ENCODE peak calls at places on chromosomes 7 and 10, in four cellular contexts. One of them, this sample, is unnamed.

GRCh38 chr7:121562274-121562673 is 166.2 kb upstream of the FAM3C start:
- DNase-seq in GM23338: peak; percentile 25
- DNase-seq in brain microvascular endothelial cell: peak; percentile 40
- DNase-seq in Peyer's patch: no peak
- DNase-seq in this sample: no peak

GRCh38 chr7:157707983-157708720 is 371.3 kb downstream of the DNAJB6 start:
- DNase-seq in GM23338: no peak
- DNase-seq in brain microvascular endothelial cell: no peak
- DNase-seq in Peyer's patch: no peak
- DNase-seq in this sample: no peak

GRCh38 chr7:158048569-158048968 is 539.1 kb downstream of the PTPRN2 start:
- DNase-seq in GM23338: no peak
- DNase-seq in brain microvascular endothelial cell: no peak
- DNase-seq in Peyer's patch: no peak
- DNase-seq in this sample: no peak

GRCh38 chr10:131706952-131707351 is 193.9 kb upstream of the PPP2R2D start:
- DNase-seq in GM23338: no peak
- DNase-seq in brain microvascular endothelial cell: no peak
- DNase-seq in Peyer's patch: no peak
- DNase-seq in this sample: no peak

GRCh38 chr7:115851291-115851690 is 179.3 kb downstream of the TFEC start:
- DNase-seq in GM23338: peak; percentile 81
- DNase-seq in brain microvascular endothelial cell: peak; percentile 28
- DNase-seq in Peyer's patch: no peak
- DNase-seq in this sample: peak; percentile 30

GRCh38 chr7:5143935-5144903 is 45.8 kb upstream of the WIPI2 start:
- DNase-seq in GM23338: peak; percentile 41
- DNase-seq in brain microvascular endothelial cell: peak; percentile 3
- DNase-seq in Peyer's patch: peak; percentile 63
- DNase-seq in this sample: no peak

GRCh38 chr10:61835069-61835908 is 66.2 kb upstream of the ARID5B start:
- DNase-seq in GM23338: peak; percentile 75
- DNase-seq in brain microvascular endothelial cell: peak; percentile 61
- DNase-seq in Peyer's patch: no peak
- DNase-seq in this sample: peak; percentile 38

GRCh38 chr7:55200441-55200840 is 164.7 kb upstream of the LANCL2 start:
- DNase-seq in GM23338: no peak
- DNase-seq in brain microvascular endothelial cell: no peak
- DNase-seq in Peyer's patch: no peak
- DNase-seq in this sample: no peak

GRCh38 chr10:49071221-49071761 is 44.0 kb downstream of the VSTM4 start:
- DNase-seq in GM23338: no peak
- DNase-seq in brain microvascular endothelial cell: no peak
- DNase-seq in Peyer's patch: no peak
- DNase-seq in this sample: no peak

GRCh38 chr7:146090023-146090645 is 26.5 kb upstream of the CNTNAP2 start:
- DNase-seq in GM23338: peak; percentile 56
- DNase-seq in brain microvascular endothelial cell: no peak
- DNase-seq in Peyer's patch: no peak
- DNase-seq in this sample: no peak

GRCh38 chr10:31923389-31923788 is 5.2 kb downstream of the ARHGAP12 start:
- DNase-seq in GM23338: no peak
- DNase-seq in brain microvascular endothelial cell: no peak
- DNase-seq in Peyer's patch: no peak
- DNase-seq in this sample: no peak

GRCh38 chr10:90288403-90288933 is 569.4 kb downstream of the HTR7 start:
- DNase-seq in GM23338: peak; percentile 40
- DNase-seq in brain microvascular endothelial cell: peak; percentile 56
- DNase-seq in Peyer's patch: no peak
- DNase-seq in this sample: peak; percentile 30

GRCh38 chr10:128326251-128326650 is 200.0 kb upstream of the MKI67 start:
- DNase-seq in GM23338: no peak
- DNase-seq in brain microvascular endothelial cell: no peak
- DNase-seq in Peyer's patch: no peak
- DNase-seq in this sample: no peak

GRCh38 chr7:80379034-80379433 is 132.8 kb downstream of the GNAT3 start:
- DNase-seq in GM23338: no peak
- DNase-seq in brain microvascular endothelial cell: no peak
- DNase-seq in Peyer's patch: no peak
- DNase-seq in this sample: no peak

GRCh38 chr7:108211382-108212201 is 81.4 kb upstream of the LAMB4 start:
- DNase-seq in GM23338: peak; percentile 32
- DNase-seq in brain microvascular endothelial cell: peak; percentile 48
- DNase-seq in Peyer's patch: no peak
- DNase-seq in this sample: no peak

GRCh38 chr10:128440513-128441160 is 314.4 kb upstream of the MKI67 start:
- DNase-seq in GM23338: peak; percentile 61
- DNase-seq in brain microvascular endothelial cell: no peak
- DNase-seq in Peyer's patch: no peak
- DNase-seq in this sample: no peak

GRCh38 chr7:2017483-2017891 is 215.3 kb downstream of the MAD1L1 start:
- DNase-seq in GM23338: no peak
- DNase-seq in brain microvascular endothelial cell: no peak
- DNase-seq in Peyer's patch: no peak
- DNase-seq in this sample: no peak

GRCh38 chr10:68981074-68981473 is 7.5 kb upstream of the KIFBP start:
- DNase-seq in GM23338: peak; percentile 44
- DNase-seq in brain microvascular endothelial cell: no peak
- DNase-seq in Peyer's patch: no peak
- DNase-seq in this sample: no peak

GRCh38 chr7:128217030-128217805 is 23.9 kb upstream of the LEP start:
- DNase-seq in GM23338: peak; percentile 61
- DNase-seq in brain microvascular endothelial cell: peak; percentile 81
- DNase-seq in Peyer's patch: no peak
- DNase-seq in this sample: no peak

GRCh38 chr10:3935141-3935540 is 150.1 kb upstream of the KLF6 start:
- DNase-seq in GM23338: no peak
- DNase-seq in brain microvascular endothelial cell: peak; percentile 92
- DNase-seq in Peyer's patch: peak; percentile 34
- DNase-seq in this sample: peak; percentile 34
- H3K4me3 ChIP-seq in GM23338: no peak overlapping the region
- H3K4me3 ChIP-seq in brain microvascular endothelial cell: peak overlapping the region; percentile 36
- H3K4me3 ChIP-seq in Peyer's patch: peak overlapping the region; percentile 3
- H3K4me3 ChIP-seq in this sample: peak overlapping the region; percentile 33

GRCh38 chr10:7971949-7972348 is 82.5 kb upstream of the GATA3 start:
- DNase-seq in GM23338: no peak
- DNase-seq in brain microvascular endothelial cell: no peak
- DNase-seq in Peyer's patch: no peak
- DNase-seq in this sample: no peak

GRCh38 chr10:7972367-7972766 is 82.1 kb upstream of the GATA3 start:
- DNase-seq in GM23338: no peak
- DNase-seq in brain microvascular endothelial cell: no peak
- DNase-seq in Peyer's patch: no peak
- DNase-seq in this sample: no peak

GRCh38 chr10:7967035-7967434 is 87.5 kb upstream of the GATA3 start:
- DNase-seq in GM23338: no peak
- DNase-seq in brain microvascular endothelial cell: no peak
- DNase-seq in Peyer's patch: no peak
- DNase-seq in this sample: no peak

GRCh38 chr10:7968510-7968909 is 86.0 kb upstream of the GATA3 start:
- DNase-seq in GM23338: no peak
- DNase-seq in brain microvascular endothelial cell: no peak
- DNase-seq in Peyer's patch: no peak
- DNase-seq in this sample: no peak

GRCh38 chr10:7969623-7970022 is 84.9 kb upstream of the GATA3 start:
- DNase-seq in GM23338: no peak
- DNase-seq in brain microvascular endothelial cell: no peak
- DNase-seq in Peyer's patch: no peak
- DNase-seq in this sample: no peak
- H3K27ac ChIP-seq in GM23338: no peak overlapping the region
- H3K27ac ChIP-seq in brain microvascular endothelial cell: no peak overlapping the region
- H3K27ac ChIP-seq in Peyer's patch: no peak overlapping the region
- H3K27ac ChIP-seq in this sample: no peak overlapping the region

GRCh38 chr7:76281706-76282343 is 20.6 kb upstream of the HSPB1 start:
- DNase-seq in GM23338: peak; percentile 72
- DNase-seq in brain microvascular endothelial cell: no peak
- DNase-seq in Peyer's patch: no peak
- DNase-seq in this sample: no peak
- H3K4me3 ChIP-seq in GM23338: peak overlapping the region; percentile 76
- H3K4me3 ChIP-seq in brain microvascular endothelial cell: peak overlapping the region; percentile 17
- H3K4me3 ChIP-seq in Peyer's patch: no peak overlapping the region
- H3K4me3 ChIP-seq in this sample: peak overlapping the region; percentile 53

GRCh38 chr10:124650820-124651401 is 93.3 kb downstream of the FAM53B start:
- DNase-seq in GM23338: peak; percentile 47
- DNase-seq in brain microvascular endothelial cell: no peak
- DNase-seq in Peyer's patch: peak; percentile 73
- DNase-seq in this sample: no peak

GRCh38 chr10:124652701-124653100 is 91.5 kb downstream of the FAM53B start:
- DNase-seq in GM23338: no peak
- DNase-seq in brain microvascular endothelial cell: no peak
- DNase-seq in Peyer's patch: no peak
- DNase-seq in this sample: no peak

GRCh38 chr10:124652200-124652599 is 92.0 kb downstream of the FAM53B start:
- DNase-seq in GM23338: no peak
- DNase-seq in brain microvascular endothelial cell: no peak
- DNase-seq in Peyer's patch: no peak
- DNase-seq in this sample: no peak

GRCh38 chr10:124650263-124650662 is 93.9 kb downstream of the FAM53B start:
- DNase-seq in GM23338: no peak
- DNase-seq in brain microvascular endothelial cell: no peak
- DNase-seq in Peyer's patch: no peak
- DNase-seq in this sample: no peak

DNA sequence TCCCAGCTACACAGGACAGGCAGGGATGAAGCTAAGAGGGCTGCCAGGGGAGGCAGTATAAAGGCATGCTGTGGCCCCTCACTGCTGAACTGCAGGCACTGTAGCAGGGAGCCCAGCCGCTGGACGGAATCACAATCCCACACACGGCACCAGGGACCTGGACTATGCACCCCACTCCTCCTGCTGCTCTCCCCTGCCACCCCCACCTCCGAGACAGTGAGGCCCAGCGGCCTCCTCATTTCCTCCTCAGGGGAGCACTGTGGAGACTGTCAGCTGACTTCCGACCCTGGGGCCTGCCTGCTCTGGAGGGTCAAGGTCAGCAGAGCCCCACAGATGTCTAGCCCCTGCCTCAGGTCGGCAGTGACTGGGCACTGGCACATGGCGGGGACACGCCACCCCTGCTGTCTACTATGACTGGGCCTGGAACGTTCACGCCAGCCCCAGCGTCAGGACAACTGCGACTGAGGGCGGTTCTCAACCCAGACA is 92.7 kb downstream of the FAM53B start:
- DNase-seq in GM23338: no peak
- DNase-seq in brain microvascular endothelial cell: no peak
- DNase-seq in Peyer's patch: peak; percentile 55
- DNase-seq in this sample: no peak
- H3K27ac ChIP-seq in GM23338: peak overlapping the region; percentile 78
- H3K27ac ChIP-seq in brain microvascular endothelial cell: no peak overlapping the region
- H3K27ac ChIP-seq in Peyer's patch: peak overlapping the region; percentile 53
- H3K27ac ChIP-seq in this sample: no peak overlapping the region

GRCh38 chr10:124254519-124254918 is 161.1 kb upstream of the CHST15 start:
- DNase-seq in GM23338: no peak
- DNase-seq in brain microvascular endothelial cell: no peak
- DNase-seq in Peyer's patch: no peak
- DNase-seq in this sample: no peak

GRCh38 chr10:124252097-124252715 is 158.8 kb upstream of the CHST15 start:
- DNase-seq in GM23338: no peak
- DNase-seq in brain microvascular endothelial cell: no peak
- DNase-seq in Peyer's patch: no peak
- DNase-seq in this sample: no peak

GRCh38 chr10:124256151-124256550 is 162.6 kb downstream of the OAT start:
- DNase-seq in GM23338: no peak
- DNase-seq in brain microvascular endothelial cell: no peak
- DNase-seq in Peyer's patch: no peak
- DNase-seq in this sample: no peak

GRCh38 chr10:124253006-124253405 is 159.6 kb upstream of the CHST15 start:
- DNase-seq in GM23338: no peak
- DNase-seq in brain microvascular endothelial cell: no peak
- DNase-seq in Peyer's patch: no peak
- DNase-seq in this sample: no peak

GRCh38 chr10:124255556-124255955 is 162.2 kb upstream of the CHST15 start:
- DNase-seq in GM23338: no peak
- DNase-seq in brain microvascular endothelial cell: no peak
- DNase-seq in Peyer's patch: no peak
- DNase-seq in this sample: no peak
- H3K4me3 ChIP-seq in GM23338: no peak overlapping the region
- H3K4me3 ChIP-seq in brain microvascular endothelial cell: no peak overlapping the region
- H3K4me3 ChIP-seq in Peyer's patch: no peak overlapping the region
- H3K4me3 ChIP-seq in this sample: no peak overlapping the region

DNA sequence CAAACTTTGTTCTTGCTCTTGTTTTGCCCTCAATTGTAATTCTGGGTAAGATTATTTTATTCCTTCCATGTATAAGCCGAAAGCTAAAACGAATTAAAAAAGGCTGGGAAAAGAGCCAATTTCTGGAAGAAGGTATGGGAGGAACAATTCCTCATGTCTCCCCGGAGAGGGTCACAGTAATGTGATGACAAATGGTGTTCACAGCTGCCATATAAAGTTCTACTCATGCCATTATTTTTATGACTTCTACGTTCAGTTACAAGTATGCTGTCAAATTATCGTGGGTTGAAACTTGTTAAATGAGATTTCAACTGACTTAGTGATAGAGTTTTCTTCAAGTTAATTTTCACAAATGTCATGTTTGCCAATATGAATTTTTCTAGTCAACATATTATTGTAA is 12.5 kb upstream of the CFAP69 start:
- DNase-seq in GM23338: no peak
- DNase-seq in brain microvascular endothelial cell: no peak
- DNase-seq in Peyer's patch: no peak
- DNase-seq in this sample: no peak
- H3K27ac ChIP-seq in GM23338: no peak overlapping the region
- H3K27ac ChIP-seq in brain microvascular endothelial cell: no peak overlapping the region
- H3K27ac ChIP-seq in Peyer's patch: no peak overlapping the region
- H3K27ac ChIP-seq in this sample: no peak overlapping the region

DNA sequence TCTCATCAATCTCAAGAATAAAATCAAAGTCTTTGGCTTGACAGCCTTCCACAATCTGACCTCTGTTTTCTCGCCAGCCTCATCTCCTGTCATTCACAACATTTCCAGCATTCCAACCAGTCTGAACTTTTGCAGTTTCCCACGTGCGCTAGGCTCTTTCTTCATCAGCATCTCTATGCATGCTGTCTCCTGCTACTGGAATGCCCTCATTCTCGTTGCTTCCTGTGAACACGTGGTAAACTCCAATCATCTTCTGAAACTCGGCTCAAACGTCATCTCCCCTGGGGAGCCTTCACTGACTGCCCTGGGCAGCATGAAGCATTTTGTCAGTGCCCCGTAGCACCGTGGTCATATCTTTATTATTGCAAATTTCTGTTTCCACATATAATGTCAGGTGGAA is 12.2 kb upstream of the RSBN1L start:
- DNase-seq in GM23338: peak; percentile 87
- DNase-seq in brain microvascular endothelial cell: peak; percentile 97
- DNase-seq in Peyer's patch: no peak
- DNase-seq in this sample: no peak
- H3K4me3 ChIP-seq in GM23338: no peak overlapping the region
- H3K4me3 ChIP-seq in brain microvascular endothelial cell: no peak overlapping the region
- H3K4me3 ChIP-seq in Peyer's patch: no peak overlapping the region
- H3K4me3 ChIP-seq in this sample: no peak overlapping the region